ENCODE peak calls at places on chromosomes 11 and 22, in six cellular contexts. F is cardiac fibroblast, M is AG09309, N is ascending aorta, R is RWPE1, C is Caco-2. X is an unnamed sample.
A peak's percentile ranks its signal among the peaks of the same experiment; 100 is the strongest.

GRCh38 chr11:69486773-69487266 is 5.4 kb downstream of the LINC01488 start:
- DNase-seq in F (no peak), M (no peak), N (no peak), R (no peak), C (no peak), X (no peak)

GRCh38 chr11:113262594-113262993 is 51.8 kb upstream of the TTC12 start:
- DNase-seq in F (no peak), M (no peak), N (peak; percentile 12), R (no peak), C (no peak), X (no peak)

GRCh38 chr22:27331526-27332281 is 469.9 kb downstream of the MN1 start:
- DNase-seq in F (peak; percentile 88), M (peak; percentile 21), N (peak; percentile 76), R (no peak), C (no peak), X (peak; percentile 69)

GRCh38 chr22:42177891-42178336 is 47.3 kb upstream of the CYP2D6 start:
- DNase-seq in F (no peak), M (no peak), N (no peak), R (no peak), C (no peak), X (peak; percentile 44)

GRCh38 chr11:1855886-1856265 is 3.0 kb downstream of the LSP1 start:
- DNase-seq in F (no peak), M (no peak), N (no peak), R (no peak), C (no peak), X (no peak)

GRCh38 chr22:45103756-45104155 is 60.0 kb upstream of the NUP50 start:
- DNase-seq in F (no peak), M (no peak), N (no peak), R (no peak), C (no peak), X (no peak)

GRCh38 chr11:76237914-76238313 is 31.6 kb upstream of the WNT11 start:
- DNase-seq in F (no peak), M (no peak), N (no peak), R (no peak), C (no peak), X (peak; percentile 37)

GRCh38 chr22:50199836-50200332 is 927 bp upstream of the SELENOO start:
- DNase-seq in F (no peak), M (no peak), N (no peak), R (no peak), C (no peak), X (peak; percentile 53)

GRCh38 chr11:2537896-2538855 is 93.4 kb downstream of the KCNQ1 start:
- DNase-seq in F (no peak), M (no peak), N (peak; percentile 42), R (no peak), C (peak; percentile 22), X (no peak)

GRCh38 chr11:74611369-74611861 is 19.0 kb downstream of the POLD3 start:
- DNase-seq in F (peak; percentile 87), M (peak; percentile 86), N (no peak), R (peak; percentile 11), C (no peak), X (peak; percentile 63)

GRCh38 chr11:37811349-37811748 is 1213.3 kb upstream of the RAG2 start:
- DNase-seq in F (no peak), M (no peak), N (no peak), R (no peak), C (no peak), X (no peak)

GRCh38 chr22:28910575-28911278 is 27.4 kb downstream of the ZNRF3 start:
- DNase-seq in F (no peak), M (no peak), N (no peak), R (no peak), C (no peak), X (no peak)

GRCh38 chr11:77198440-77198849 is 70.4 kb downstream of the MYO7A start:
- DNase-seq in F (no peak), M (no peak), N (peak; percentile 58), R (no peak), C (peak; percentile 68), X (no peak)

GRCh38 chr22:45468872-45469572 is 33.7 kb upstream of the FBLN1 start:
- DNase-seq in F (peak; percentile 62), M (no peak), N (no peak), R (peak; percentile 62), C (no peak), X (no peak)

GRCh38 chr11:113556036-113556435 is 80.8 kb upstream of the DRD2 start:
- DNase-seq in F (no peak), M (no peak), N (no peak), R (no peak), C (peak; percentile 10), X (no peak)

DNA sequence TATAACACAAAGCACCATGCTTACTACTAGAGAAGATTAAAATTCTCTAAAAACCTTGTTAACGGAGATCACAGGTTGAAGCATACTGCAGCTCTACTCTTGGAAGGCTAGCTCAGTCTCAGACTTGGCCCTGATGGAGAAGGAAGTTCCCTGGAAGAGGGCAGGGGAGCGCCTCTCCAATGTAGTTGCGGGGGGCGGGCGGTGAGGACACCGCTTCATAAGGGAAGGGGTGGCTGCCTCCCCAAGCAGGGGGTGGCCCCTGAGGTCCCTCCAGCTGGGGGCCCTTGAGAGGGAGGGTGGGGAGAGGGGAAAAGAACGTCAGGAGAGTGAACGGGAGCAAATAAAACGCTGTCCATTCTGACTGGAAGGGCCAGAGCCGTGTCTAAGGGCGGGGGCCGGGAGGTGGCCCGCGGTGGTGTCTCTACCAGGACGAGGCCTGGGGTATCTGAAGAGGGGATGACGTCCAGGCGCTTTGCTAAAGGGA is 609 bp upstream of the USP47 start:
- DNase-seq in F (peak; percentile 47), M (no peak), N (no peak), R (no peak), C (peak; percentile 57), X (peak; percentile 63)
- TF ChIP-seq CTCF in F (no peak), M (no peak), N (no peak), R (no peak), C (no peak), X (no peak)

GRCh38 chr22:35380537-35381423 is at the start of gene HMOX1:
- DNase-seq in F (peak; percentile 97), M (peak; percentile 71), N (peak; percentile 96), R (peak; percentile 49), C (peak; percentile 93), X (peak; percentile 96)
- TF ChIP-seq CTCF in F (no peak), M (no peak), N (no peak), R (no peak), C (no peak), X (peak; percentile 35)

GRCh38 chr11:62238151-62238550 is 3.9 kb upstream of the SCGB1D2 start:
- DNase-seq in F (no peak), M (no peak), N (no peak), R (no peak), C (no peak), X (no peak)

GRCh38 chr11:62236187-62236586 is 5.9 kb upstream of the SCGB1D2 start:
- DNase-seq in F (no peak), M (no peak), N (no peak), R (no peak), C (no peak), X (no peak)

GRCh38 chr11:62237499-62237898 is 4.5 kb upstream of the SCGB1D2 start:
- DNase-seq in F (no peak), M (no peak), N (no peak), R (no peak), C (no peak), X (no peak)

GRCh38 chr11:62233730-62234129 is 8.3 kb upstream of the SCGB1D2 start:
- DNase-seq in F (no peak), M (no peak), N (no peak), R (no peak), C (no peak), X (no peak)
- TF ChIP-seq CTCF in F (peak; percentile 8), M (peak; percentile 27), N (no peak), R (no peak), C (peak; percentile 39), X (peak; percentile 18)

DNA sequence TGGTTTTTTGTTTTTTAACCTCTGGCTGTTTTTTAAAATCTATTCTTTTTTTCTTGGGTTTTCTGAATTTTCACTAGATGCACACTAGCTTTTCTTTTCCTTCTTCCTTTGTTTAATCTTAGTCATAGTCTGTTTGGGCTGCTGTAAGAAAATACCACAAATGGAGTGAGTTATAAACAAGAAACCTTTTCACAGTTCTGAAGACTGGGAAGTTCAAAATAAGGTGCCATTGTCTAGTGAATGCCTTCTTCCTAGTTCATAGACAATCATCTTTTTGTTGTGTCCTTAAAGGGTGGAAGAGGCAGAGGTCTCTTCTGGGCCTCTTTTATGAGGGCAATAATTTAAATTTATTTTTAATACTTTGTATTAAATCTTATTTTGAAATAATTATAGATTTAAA is 532.9 kb upstream of the ANO5 start:
- DNase-seq in F (no peak), M (no peak), N (no peak), R (no peak), C (no peak), X (no peak)
- TF ChIP-seq CTCF in F (no peak), M (no peak), N (no peak), R (no peak), C (no peak), X (no peak)